ENCODE peak calls at places on chromosomes 12 and 14, in ten cellular contexts. J is CD4-positive, CD25-positive, alpha-beta regulatory T cell; A is Karpas-422; I is right cardiac atrium; O is ascending aorta; Q is naive thymus-derived CD4-positive, alpha-beta T cell; E is uterus; C is H1; Y is brain microvascular endothelial cell; W is ovary. S is an unnamed sample.

GRCh38 chr14:90508536-90509254 is 111.9 kb downstream of the CALM1 start:
- DNase-seq in O (no peak), E (no peak), W (no peak), C (no peak), Y (no peak), I (peak; percentile 28), Q (no peak), A (no peak), J (no peak), S (no peak)

GRCh38 chr14:20631821-20632389 is 9.6 kb downstream of the OR6S1 start:
- DNase-seq in E (peak; percentile 67), Y (peak; percentile 72), C (peak; percentile 67), J (no peak), O (peak; percentile 77), A (no peak), Q (no peak), I (peak; percentile 89), W (peak; percentile 81), S (peak; percentile 24)

GRCh38 chr14:50342211-50343080 is 30.3 kb downstream of the DMAC2L start:
- DNase-seq in Q (peak; percentile 53), C (no peak), J (no peak), W (peak; percentile 68), Y (peak; percentile 69), A (peak; percentile 80), E (peak; percentile 58), O (no peak), I (peak; percentile 74), S (peak; percentile 73)

GRCh38 chr14:90398315-90398811 is 1.5 kb downstream of the CALM1 start:
- DNase-seq in W (peak; percentile 45), Q (peak; percentile 83), A (peak; percentile 85), O (peak; percentile 82), J (peak; percentile 55), I (no peak), Y (peak; percentile 26), C (peak; percentile 54), E (no peak), S (no peak)

GRCh38 chr12:109460538-109460937 is 16.6 kb downstream of the KCTD10 start:
- DNase-seq in E (no peak), A (no peak), O (no peak), I (peak; percentile 67), J (no peak), Q (no peak), C (no peak), W (no peak), Y (no peak), S (no peak)

GRCh38 chr12:10213168-10214130 is 772 bp downstream of the GABARAPL1 start:
- DNase-seq in O (peak; percentile 93), J (peak; percentile 75), C (peak; percentile 68), I (peak; percentile 89), W (peak; percentile 80), E (peak; percentile 74), Y (peak; percentile 86), Q (peak; percentile 66), A (no peak), S (peak; percentile 70)

GRCh38 chr12:6235499-6235898 is 35.3 kb downstream of the CD9 start:
- DNase-seq in O (no peak), Q (no peak), C (no peak), W (no peak), E (no peak), J (no peak), I (peak; percentile 44), A (no peak), Y (no peak), S (no peak)

GRCh38 chr12:69056743-69057515 is 124.0 kb upstream of the CPM start:
- DNase-seq in Q (no peak), A (no peak), E (no peak), I (no peak), O (no peak), C (no peak), Y (no peak), J (no peak), W (no peak), S (no peak)

GRCh38 chr14:62066304-62066703 is 304.1 kb downstream of the SNAPC1 start:
- DNase-seq in A (no peak), O (no peak), J (no peak), I (no peak), Y (no peak), C (no peak), W (no peak), E (no peak), Q (no peak), S (no peak)

GRCh38 chr14:43119672-43120071 is 1387.4 kb downstream of the FSCB start:
- DNase-seq in W (no peak), Q (no peak), I (no peak), A (no peak), Y (no peak), J (no peak), E (no peak), C (no peak), O (no peak), S (no peak)

GRCh38 chr12:124660846-124661245 is 93.4 kb upstream of the NCOR2 start:
- DNase-seq in Q (no peak), E (no peak), C (no peak), A (no peak), I (peak; percentile 29), W (no peak), Y (no peak), J (no peak), O (no peak), S (no peak)

GRCh38 chr12:22286569-22286968 is 47.9 kb downstream of the ST8SIA1 start:
- DNase-seq in W (no peak), E (no peak), O (no peak), A (no peak), C (no peak), I (no peak), Y (peak; percentile 82), Q (no peak), J (no peak), S (no peak)

GRCh38 chr12:105225505-105225904 is 10.5 kb downstream of the APPL2 start:
- DNase-seq in Q (no peak), C (no peak), W (no peak), J (no peak), Y (no peak), E (no peak), A (no peak), I (no peak), O (no peak), S (no peak)
- H3K27ac ChIP-seq in Q (no peak overlapping the region), C (no peak overlapping the region), W (no peak overlapping the region), J (no peak overlapping the region), Y (peak overlapping the region; percentile 54), E (peak overlapping the region; percentile 91), A (no peak overlapping the region), I (no peak overlapping the region), O (peak overlapping the region; percentile 69), S (peak overlapping the region; percentile 41)

DNA sequence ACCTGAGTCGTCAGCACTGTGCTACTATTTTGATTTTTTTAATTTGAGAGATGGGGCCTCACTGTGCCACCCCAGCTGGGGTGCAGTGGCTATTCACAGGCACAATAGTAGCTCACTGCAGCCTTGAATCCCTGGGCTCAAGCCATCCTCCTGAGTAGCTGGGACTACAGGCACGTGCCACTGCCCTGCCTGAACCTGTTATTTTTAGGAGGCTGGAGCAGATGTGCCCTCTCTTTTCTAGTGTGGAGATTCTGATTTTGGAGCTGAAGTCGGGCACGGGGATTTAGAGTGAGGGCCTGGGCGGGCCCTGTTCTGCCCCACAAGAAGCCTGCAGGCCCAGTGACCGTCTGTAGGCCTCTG is 17.3 kb downstream of the SLC25A47 start:
- DNase-seq in Q (no peak), E (no peak), O (no peak), C (no peak), J (no peak), I (peak; percentile 12), W (peak; percentile 1), Y (no peak), A (no peak), S (no peak)
- H3K27ac ChIP-seq in Q (no peak overlapping the region), E (peak overlapping the region; percentile 14), O (peak overlapping the region; percentile 69), C (no peak overlapping the region), J (no peak overlapping the region), I (peak overlapping the region; percentile 17), W (no peak overlapping the region), Y (peak overlapping the region; percentile 96), A (peak overlapping the region; percentile 81), S (peak overlapping the region; percentile 13)

DNA sequence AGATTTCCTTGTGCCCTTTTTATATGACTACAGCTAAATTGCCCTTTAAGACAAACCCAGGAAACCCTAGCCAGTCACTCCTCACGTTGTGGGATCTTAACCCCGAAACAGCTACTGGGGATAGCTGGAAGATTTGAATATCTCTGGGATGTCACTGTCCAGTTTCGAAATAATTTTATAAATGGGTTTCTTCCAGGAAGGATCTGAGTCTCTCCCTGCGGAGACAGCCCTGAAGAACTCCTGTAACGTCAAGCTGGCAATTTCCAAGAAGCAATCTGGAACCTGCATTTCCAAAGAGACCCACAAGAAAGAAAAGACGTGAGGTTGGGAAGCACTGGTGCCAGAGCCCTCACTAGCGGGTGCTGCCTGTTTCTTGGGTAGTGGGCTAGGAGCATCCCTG is 20.9 kb downstream of the PROX2 start:
- DNase-seq in O (no peak), I (no peak), J (no peak), Y (no peak), C (no peak), A (no peak), W (no peak), Q (no peak), E (no peak), S (no peak)
- H3K27ac ChIP-seq in O (no peak overlapping the region), I (no peak overlapping the region), J (no peak overlapping the region), Y (no peak overlapping the region), C (no peak overlapping the region), A (no peak overlapping the region), W (no peak overlapping the region), Q (no peak overlapping the region), E (no peak overlapping the region), S (no peak overlapping the region)

GRCh38 chr12:52585951-52586350 is 12.3 kb upstream of the KRT74 start:
- DNase-seq in I (no peak), W (no peak), E (no peak), J (peak; percentile 9), O (no peak), C (no peak), A (no peak), Y (no peak), Q (peak; percentile 97), S (no peak)

GRCh38 chr12:52582489-52582888 is 8.8 kb upstream of the KRT74 start:
- DNase-seq in W (no peak), O (no peak), Y (no peak), E (no peak), J (no peak), C (no peak), Q (no peak), I (no peak), A (no peak), S (no peak)

GRCh38 chr12:52582971-52583456 is 9.4 kb upstream of the KRT74 start:
- DNase-seq in O (no peak), Y (peak; percentile 64), J (no peak), W (no peak), C (peak; percentile 78), E (peak; percentile 37), Q (peak; percentile 78), A (peak; percentile 77), I (no peak), S (peak; percentile 19)

GRCh38 chr12:52584156-52584682 is 10.6 kb upstream of the KRT74 start:
- DNase-seq in Q (no peak), C (no peak), A (no peak), E (no peak), Y (no peak), O (no peak), J (no peak), W (no peak), I (no peak), S (no peak)

DNA sequence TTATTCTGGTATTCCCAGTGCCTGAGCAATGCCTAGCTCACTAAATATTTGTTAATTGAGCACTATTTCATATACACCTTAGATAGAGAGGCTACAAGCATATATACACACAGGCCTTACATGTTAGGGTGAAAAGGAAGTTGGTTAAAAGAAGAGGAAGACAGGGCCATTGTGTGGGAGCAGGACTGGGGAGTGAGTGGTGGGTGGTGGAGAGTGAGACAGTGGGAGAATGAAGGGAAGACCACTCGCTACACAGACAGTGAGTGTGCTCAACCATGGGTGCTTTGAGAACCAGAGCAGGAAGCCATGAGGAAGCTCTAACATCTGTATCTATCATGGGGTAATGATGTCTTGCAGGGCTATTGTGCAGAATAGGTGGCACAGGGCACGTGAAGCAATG is 11.4 kb upstream of the KRT74 start:
- DNase-seq in O (no peak), J (no peak), Q (no peak), A (no peak), W (no peak), I (no peak), C (no peak), Y (no peak), E (no peak), S (no peak)
- H3K27ac ChIP-seq in O (no peak overlapping the region), J (no peak overlapping the region), Q (peak overlapping the region; percentile 65), A (no peak overlapping the region), W (no peak overlapping the region), I (no peak overlapping the region), C (no peak overlapping the region), Y (no peak overlapping the region), E (no peak overlapping the region), S (no peak overlapping the region)